ENCODE peak calls at places on chromosomes 1 and 21, in six cellular contexts. One of them, this sample, is unnamed.

GRCh38 chr1:222093518-222093917 is 351.6 kb upstream of the DUSP10 start:
- DNase-seq in Peyer's patch: no peak
- DNase-seq in sigmoid colon: no peak
- DNase-seq in K562: no peak
- DNase-seq in HCT116: no peak
- DNase-seq in breast epithelium: no peak
- DNase-seq in this sample: no peak

GRCh38 chr1:110211503-110212164 is 1.5 kb downstream of the KCNC4 start:
- DNase-seq in breast epithelium: no peak
- DNase-seq in Peyer's patch: no peak
- DNase-seq in HCT116: no peak
- DNase-seq in sigmoid colon: no peak
- DNase-seq in K562: no peak
- DNase-seq in this sample: peak; percentile 26

GRCh38 chr21:25107708-25108107 is 499.6 kb downstream of the MRPL39 start:
- DNase-seq in HCT116: no peak
- DNase-seq in sigmoid colon: no peak
- DNase-seq in K562: no peak
- DNase-seq in breast epithelium: no peak
- DNase-seq in Peyer's patch: no peak
- DNase-seq in this sample: no peak

GRCh38 chr1:93880731-93881130 is 1.7 kb upstream of the DNTTIP2 start:
- DNase-seq in sigmoid colon: no peak
- DNase-seq in Peyer's patch: no peak
- DNase-seq in K562: no peak
- DNase-seq in HCT116: no peak
- DNase-seq in breast epithelium: no peak
- DNase-seq in this sample: no peak

GRCh38 chr1:184974086-184974836 is at the start of gene NIBAN1:
- DNase-seq in breast epithelium: peak; percentile 79
- DNase-seq in K562: peak; percentile 78
- DNase-seq in sigmoid colon: peak; percentile 92
- DNase-seq in HCT116: peak; percentile 15
- DNase-seq in Peyer's patch: peak; percentile 84
- DNase-seq in this sample: peak; percentile 49

GRCh38 chr1:41539999-41540398 is 55.5 kb upstream of the EDN2 start:
- DNase-seq in Peyer's patch: no peak
- DNase-seq in K562: no peak
- DNase-seq in breast epithelium: no peak
- DNase-seq in HCT116: no peak
- DNase-seq in sigmoid colon: peak; percentile 50
- DNase-seq in this sample: no peak

GRCh38 chr1:237171564-237172485 is 129.8 kb downstream of the RYR2 start:
- DNase-seq in HCT116: no peak
- DNase-seq in sigmoid colon: no peak
- DNase-seq in Peyer's patch: no peak
- DNase-seq in breast epithelium: no peak
- DNase-seq in K562: no peak
- DNase-seq in this sample: no peak

GRCh38 chr1:184970691-184971161 is 3.6 kb downstream of the NIBAN1 start:
- DNase-seq in breast epithelium: no peak
- DNase-seq in HCT116: no peak
- DNase-seq in K562: no peak
- DNase-seq in sigmoid colon: no peak
- DNase-seq in Peyer's patch: no peak
- DNase-seq in this sample: no peak

GRCh38 chr1:11925938-11926292 is 312 bp downstream of the KIAA2013 start:
- DNase-seq in breast epithelium: no peak
- DNase-seq in K562: no peak
- DNase-seq in sigmoid colon: no peak
- DNase-seq in Peyer's patch: peak; percentile 49
- DNase-seq in HCT116: no peak
- DNase-seq in this sample: no peak

GRCh38 chr1:199410462-199410861 is 617.0 kb upstream of the NR5A2 start:
- DNase-seq in K562: no peak
- DNase-seq in HCT116: no peak
- DNase-seq in sigmoid colon: no peak
- DNase-seq in breast epithelium: no peak
- DNase-seq in Peyer's patch: no peak
- DNase-seq in this sample: no peak

GRCh38 chr1:34167091-34167788 is 2.2 kb upstream of the CSMD2 start:
- DNase-seq in K562: no peak
- DNase-seq in Peyer's patch: no peak
- DNase-seq in breast epithelium: no peak
- DNase-seq in sigmoid colon: no peak
- DNase-seq in HCT116: no peak
- DNase-seq in this sample: no peak

GRCh38 chr1:225427249-225428065 is at the start of gene LBR:
- DNase-seq in sigmoid colon: peak; percentile 77
- DNase-seq in HCT116: no peak
- DNase-seq in K562: peak; percentile 54
- DNase-seq in breast epithelium: no peak
- DNase-seq in Peyer's patch: no peak
- DNase-seq in this sample: peak; percentile 34

GRCh38 chr1:9652379-9653194 is 1.1 kb downstream of the PIK3CD start:
- DNase-seq in Peyer's patch: peak; percentile 86
- DNase-seq in K562: peak; percentile 36
- DNase-seq in sigmoid colon: no peak
- DNase-seq in HCT116: no peak
- DNase-seq in breast epithelium: no peak
- DNase-seq in this sample: no peak

GRCh38 chr21:37208056-37208705 is 59.0 kb downstream of the VPS26C start:
- DNase-seq in sigmoid colon: no peak
- DNase-seq in HCT116: no peak
- DNase-seq in Peyer's patch: peak; percentile 75
- DNase-seq in K562: peak; percentile 66
- DNase-seq in breast epithelium: peak; percentile 61
- DNase-seq in this sample: peak; percentile 33

GRCh38 chr1:198937231-198938031 is 298.6 kb downstream of the PTPRC start:
- DNase-seq in K562: no peak
- DNase-seq in HCT116: peak; percentile 76
- DNase-seq in Peyer's patch: peak; percentile 60
- DNase-seq in sigmoid colon: no peak
- DNase-seq in breast epithelium: peak; percentile 37
- DNase-seq in this sample: peak; percentile 81

GRCh38 chr1:51518033-51518729 is 885 bp downstream of the EPS15 start:
- DNase-seq in HCT116: no peak
- DNase-seq in K562: peak; percentile 98
- DNase-seq in sigmoid colon: peak; percentile 68
- DNase-seq in breast epithelium: peak; percentile 30
- DNase-seq in Peyer's patch: peak; percentile 85
- DNase-seq in this sample: peak; percentile 80

GRCh38 chr1:201141418-201141817 is 12.9 kb downstream of the TMEM9 start:
- DNase-seq in K562: no peak
- DNase-seq in breast epithelium: no peak
- DNase-seq in Peyer's patch: no peak
- DNase-seq in sigmoid colon: no peak
- DNase-seq in HCT116: no peak
- DNase-seq in this sample: no peak

GRCh38 chr1:169452921-169453320 is 25.6 kb upstream of the CCDC181 start:
- DNase-seq in HCT116: no peak
- DNase-seq in Peyer's patch: no peak
- DNase-seq in breast epithelium: no peak
- DNase-seq in K562: no peak
- DNase-seq in sigmoid colon: no peak
- DNase-seq in this sample: no peak

GRCh38 chr1:62687903-62688686 is at the start of gene DOCK7:
- DNase-seq in K562: peak; percentile 73
- DNase-seq in breast epithelium: peak; percentile 37
- DNase-seq in HCT116: peak; percentile 53
- DNase-seq in sigmoid colon: peak; percentile 86
- DNase-seq in Peyer's patch: peak; percentile 84
- DNase-seq in this sample: peak; percentile 85

GRCh38 chr1:43975249-43975961 is 645 bp downstream of the ATP6V0B start:
- DNase-seq in sigmoid colon: peak; percentile 85
- DNase-seq in HCT116: no peak
- DNase-seq in breast epithelium: peak; percentile 62
- DNase-seq in Peyer's patch: peak; percentile 82
- DNase-seq in K562: peak; percentile 70
- DNase-seq in this sample: peak; percentile 69

GRCh38 chr1:78441921-78442320 is 48.9 kb upstream of the PTGFR start:
- DNase-seq in sigmoid colon: no peak
- DNase-seq in Peyer's patch: no peak
- DNase-seq in HCT116: no peak
- DNase-seq in breast epithelium: no peak
- DNase-seq in K562: no peak
- DNase-seq in this sample: no peak

GRCh38 chr1:91755888-91756287 is 130.1 kb downstream of the TGFBR3 start:
- DNase-seq in Peyer's patch: no peak
- DNase-seq in breast epithelium: no peak
- DNase-seq in sigmoid colon: peak; percentile 26
- DNase-seq in HCT116: no peak
- DNase-seq in K562: no peak
- DNase-seq in this sample: no peak

GRCh38 chr1:91754348-91754747 is 131.6 kb downstream of the TGFBR3 start:
- DNase-seq in sigmoid colon: peak; percentile 21
- DNase-seq in HCT116: no peak
- DNase-seq in K562: no peak
- DNase-seq in breast epithelium: no peak
- DNase-seq in Peyer's patch: no peak
- DNase-seq in this sample: no peak

GRCh38 chr1:91757760-91758545 is 128.0 kb downstream of the TGFBR3 start:
- DNase-seq in sigmoid colon: peak; percentile 78
- DNase-seq in Peyer's patch: no peak
- DNase-seq in K562: no peak
- DNase-seq in HCT116: no peak
- DNase-seq in breast epithelium: peak; percentile 50
- DNase-seq in this sample: no peak

GRCh38 chr1:91753878-91754277 is 132.1 kb downstream of the TGFBR3 start:
- DNase-seq in K562: no peak
- DNase-seq in Peyer's patch: no peak
- DNase-seq in breast epithelium: no peak
- DNase-seq in sigmoid colon: no peak
- DNase-seq in HCT116: no peak
- DNase-seq in this sample: no peak

DNA sequence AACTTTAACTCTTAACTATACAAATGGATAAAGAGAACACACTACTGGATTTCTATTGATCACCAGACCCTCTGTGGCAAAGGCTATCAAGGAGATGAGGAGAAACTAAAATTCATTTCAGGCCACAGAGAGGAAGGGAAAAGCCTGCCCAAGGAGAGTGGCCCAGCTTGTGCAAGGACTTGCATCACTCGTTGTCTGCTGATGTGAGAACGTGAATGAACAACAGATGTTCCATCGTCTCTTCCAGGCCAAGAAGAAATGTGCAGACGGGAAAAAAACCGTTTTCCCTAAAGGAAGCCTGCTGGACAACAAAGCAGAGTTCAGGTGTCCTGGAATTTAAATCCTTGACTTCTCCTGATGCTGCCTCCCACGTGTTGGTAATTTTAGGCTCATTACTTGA is 130.8 kb downstream of the TGFBR3 start:
- DNase-seq in HCT116: no peak
- DNase-seq in K562: no peak
- DNase-seq in breast epithelium: no peak
- DNase-seq in Peyer's patch: peak; percentile 54
- DNase-seq in sigmoid colon: peak; percentile 88
- DNase-seq in this sample: peak; percentile 71
- H3K27ac ChIP-seq in HCT116: no peak overlapping the region
- H3K27ac ChIP-seq in K562: no peak overlapping the region
- H3K27ac ChIP-seq in breast epithelium: peak overlapping the region; percentile 75
- H3K27ac ChIP-seq in Peyer's patch: no peak overlapping the region
- H3K27ac ChIP-seq in sigmoid colon: peak overlapping the region; percentile 76
- H3K27ac ChIP-seq in this sample: peak overlapping the region; percentile 64

GRCh38 chr1:15939181-15940109 is 36.5 kb downstream of the ZBTB17 start:
- DNase-seq in K562: no peak
- DNase-seq in Peyer's patch: peak; percentile 50
- DNase-seq in sigmoid colon: peak; percentile 81
- DNase-seq in breast epithelium: no peak
- DNase-seq in HCT116: no peak
- DNase-seq in this sample: peak; percentile 52
- TF ChIP-seq POLR2A in K562: peak; percentile 59
- TF ChIP-seq POLR2A in Peyer's patch: no peak
- TF ChIP-seq POLR2A in sigmoid colon: no peak
- TF ChIP-seq POLR2A in breast epithelium: no peak
- TF ChIP-seq POLR2A in HCT116: no peak
- TF ChIP-seq POLR2A in this sample: no peak

GRCh38 chr1:195608883-195609282 is 999.4 kb downstream of the KCNT2 start:
- DNase-seq in HCT116: no peak
- DNase-seq in sigmoid colon: no peak
- DNase-seq in Peyer's patch: no peak
- DNase-seq in K562: peak; percentile 25
- DNase-seq in breast epithelium: no peak
- DNase-seq in this sample: no peak

GRCh38 chr1:195606483-195606882 is 1001.8 kb downstream of the KCNT2 start:
- DNase-seq in sigmoid colon: no peak
- DNase-seq in Peyer's patch: no peak
- DNase-seq in HCT116: no peak
- DNase-seq in breast epithelium: no peak
- DNase-seq in K562: no peak
- DNase-seq in this sample: no peak

DNA sequence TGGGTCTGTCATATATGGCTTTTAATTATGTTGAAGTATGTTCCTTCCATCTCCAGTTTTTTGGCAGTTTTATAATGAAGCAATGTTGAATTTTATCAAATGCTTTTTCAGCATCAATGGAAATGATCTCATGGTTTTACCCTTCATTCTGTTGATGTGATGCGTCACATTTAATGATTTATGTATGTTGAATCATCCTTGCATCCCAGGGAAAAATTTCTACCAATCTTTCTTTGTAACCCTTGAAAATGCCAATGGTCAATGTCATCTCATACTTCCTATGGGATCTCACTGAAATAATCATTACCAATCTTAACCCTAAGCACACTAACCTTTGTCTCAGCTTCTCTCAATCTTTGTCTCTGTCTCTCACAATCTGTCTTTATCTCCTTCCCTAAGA is 1004.0 kb downstream of the KCNT2 start:
- DNase-seq in breast epithelium: no peak
- DNase-seq in HCT116: no peak
- DNase-seq in Peyer's patch: no peak
- DNase-seq in K562: no peak
- DNase-seq in sigmoid colon: no peak
- DNase-seq in this sample: no peak
- H3K27ac ChIP-seq in breast epithelium: no peak overlapping the region
- H3K27ac ChIP-seq in HCT116: no peak overlapping the region
- H3K27ac ChIP-seq in Peyer's patch: no peak overlapping the region
- H3K27ac ChIP-seq in K562: no peak overlapping the region
- H3K27ac ChIP-seq in sigmoid colon: no peak overlapping the region
- H3K27ac ChIP-seq in this sample: no peak overlapping the region

DNA sequence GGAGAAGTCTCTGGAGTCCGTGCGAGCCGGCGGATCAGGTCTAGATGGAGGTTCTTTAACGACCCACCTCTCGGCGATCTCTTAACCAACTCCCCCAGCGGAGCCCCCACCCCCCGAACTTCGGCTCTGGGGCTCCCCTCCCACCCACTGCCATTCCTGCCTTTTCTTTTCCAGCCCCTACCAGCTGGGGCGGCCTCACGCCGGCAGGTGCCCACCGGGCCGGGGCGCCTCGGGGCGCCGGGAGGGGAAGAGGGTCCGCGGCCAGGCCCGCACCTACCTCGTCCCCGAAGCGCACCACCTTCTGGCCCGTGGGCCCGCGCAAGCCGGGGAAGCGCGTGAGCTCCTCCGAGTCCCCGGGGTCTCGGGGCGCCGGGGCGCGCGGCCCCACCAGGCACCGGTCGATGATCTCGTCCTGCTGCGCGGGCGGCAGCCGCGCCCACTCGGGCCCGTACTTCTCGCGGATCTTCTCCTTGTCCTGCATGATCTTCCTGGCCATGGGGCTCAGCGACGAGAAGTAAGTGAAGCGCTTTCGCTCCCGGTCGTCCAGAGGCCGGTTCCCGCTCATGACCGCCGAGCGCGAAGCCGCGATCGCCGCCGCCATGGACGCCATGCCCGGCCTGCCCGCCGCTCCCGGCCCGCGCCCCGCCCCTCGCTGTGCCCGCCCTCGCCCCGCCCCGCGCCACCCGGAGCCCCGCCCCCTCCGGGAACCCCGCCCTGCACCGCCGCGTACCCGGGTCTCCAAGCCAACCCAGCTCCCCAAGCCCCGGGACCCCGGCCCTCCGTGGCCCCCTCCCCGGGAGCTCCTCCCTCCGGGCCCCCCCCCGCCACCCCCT is at the start of gene C1orf198:
- DNase-seq in K562: peak; percentile 63
- DNase-seq in Peyer's patch: peak; percentile 84
- DNase-seq in sigmoid colon: peak; percentile 82
- DNase-seq in breast epithelium: peak; percentile 49
- DNase-seq in HCT116: no peak
- DNase-seq in this sample: peak; percentile 77
- TF ChIP-seq POLR2A in K562: peak; percentile 66
- TF ChIP-seq POLR2A in Peyer's patch: no peak
- TF ChIP-seq POLR2A in sigmoid colon: peak; percentile 28
- TF ChIP-seq POLR2A in breast epithelium: peak; percentile 59
- TF ChIP-seq POLR2A in HCT116: peak; percentile 50
- TF ChIP-seq POLR2A in this sample: no peak

This sample was measured in testis.